ENCODE peak calls at places on chromosomes 16 and 17, in eight cellular contexts. F, I, N, G, W, M, X and R are unnamed samples.

GRCh38 chr17:41338961-41339485 is 11.6 kb downstream of the KRT33A start:
- DNase-seq in F (no peak), I (no peak), N (no peak), G (no peak), W (no peak), M (no peak), X (no peak), R (no peak)

GRCh38 chr17:78844301-78845005 is 3.8 kb upstream of the USP36 start:
- DNase-seq in F (no peak), I (no peak), N (no peak), G (no peak), W (no peak), M (no peak), X (no peak), R (no peak)

GRCh38 chr17:6913608-6914443 is 82.0 kb upstream of the ALOX12 start:
- DNase-seq in F (peak), I (peak), N (peak), G (peak), W (peak), M (peak), X (peak), R (peak)

GRCh38 chr17:5282639-5283217 is 644 bp downstream of the RABEP1 start:
- DNase-seq in F (no peak), I (no peak), N (no peak), G (no peak), W (no peak), M (peak), X (peak), R (no peak)

GRCh38 chr17:68053237-68054030 is 17.9 kb downstream of the KPNA2 start:
- DNase-seq in F (no peak), I (no peak), N (no peak), G (no peak), W (peak), M (no peak), X (no peak), R (no peak)

GRCh38 chr17:77465358-77466041 is 324.7 kb downstream of the SEC14L1 start:
- DNase-seq in F (no peak), I (no peak), N (no peak), G (no peak), W (peak), M (no peak), X (peak), R (peak)

GRCh38 chr16:16075463-16076399 is 126.3 kb downstream of the ABCC1 start:
- DNase-seq in F (no peak), I (no peak), N (no peak), G (peak), W (peak), M (peak), X (peak), R (peak)

GRCh38 chr16:78799429-78799828 is 700.0 kb downstream of the WWOX start:
- DNase-seq in F (no peak), I (no peak), N (no peak), G (no peak), W (peak), M (no peak), X (no peak), R (no peak)

GRCh38 chr16:10206865-10207264 is 24.6 kb upstream of the GRIN2A start:
- DNase-seq in F (no peak), I (no peak), N (no peak), G (no peak), W (no peak), M (no peak), X (no peak), R (no peak)

GRCh38 chr16:46853713-46854443 is 22.9 kb upstream of the C16orf87 start:
- DNase-seq in F (peak), I (peak), N (peak), G (peak), W (peak), M (peak), X (peak), R (peak)

GRCh38 chr17:79951361-79952264 is 84.1 kb downstream of the TBC1D16 start:
- DNase-seq in F (no peak), I (peak), N (peak), G (no peak), W (peak), M (peak), X (no peak), R (peak)

GRCh38 chr17:8789743-8790142 is 9.4 kb downstream of the MFSD6L start:
- DNase-seq in F (no peak), I (no peak), N (no peak), G (no peak), W (no peak), M (no peak), X (no peak), R (no peak)

GRCh38 chr16:2586241-2586640 is 48.4 kb downstream of the PDPK1 start:
- DNase-seq in F (no peak), I (peak), N (no peak), G (no peak), W (no peak), M (peak), X (no peak), R (no peak)

GRCh38 chr16:71929048-71929447 is 33.7 kb downstream of the IST1 start:
- DNase-seq in F (no peak), I (no peak), N (no peak), G (no peak), W (peak), M (no peak), X (peak), R (no peak)

GRCh38 chr17:82753201-82753464 is 1.3 kb downstream of the TBCD start:
- DNase-seq in F (no peak), I (no peak), N (no peak), G (no peak), W (no peak), M (no peak), X (no peak), R (no peak)

GRCh38 chr17:20189322-20189721 is 180.2 kb downstream of the SPECC1 start:
- DNase-seq in F (no peak), I (no peak), N (no peak), G (no peak), W (no peak), M (no peak), X (no peak), R (no peak)

GRCh38 chr17:75572713-75573539 is 14.7 kb upstream of the MYO15B start:
- DNase-seq in F (no peak), I (no peak), N (no peak), G (no peak), W (peak), M (no peak), X (no peak), R (no peak)
- TF ChIP-seq EP300 in F (no peak), I (no peak), N (no peak), G (no peak), W (no peak), M (no peak), X (no peak), R (no peak)

GRCh38 chr17:47851764-47852112 is 775 bp upstream of the SP6 start:
- DNase-seq in F (no peak), I (no peak), N (no peak), G (no peak), W (no peak), M (no peak), X (no peak), R (no peak)
- H3K4me3 ChIP-seq in F (no peak), I (no peak), N (no peak), G (no peak), W (no peak), M (no peak), X (no peak), R (no peak)

DNA sequence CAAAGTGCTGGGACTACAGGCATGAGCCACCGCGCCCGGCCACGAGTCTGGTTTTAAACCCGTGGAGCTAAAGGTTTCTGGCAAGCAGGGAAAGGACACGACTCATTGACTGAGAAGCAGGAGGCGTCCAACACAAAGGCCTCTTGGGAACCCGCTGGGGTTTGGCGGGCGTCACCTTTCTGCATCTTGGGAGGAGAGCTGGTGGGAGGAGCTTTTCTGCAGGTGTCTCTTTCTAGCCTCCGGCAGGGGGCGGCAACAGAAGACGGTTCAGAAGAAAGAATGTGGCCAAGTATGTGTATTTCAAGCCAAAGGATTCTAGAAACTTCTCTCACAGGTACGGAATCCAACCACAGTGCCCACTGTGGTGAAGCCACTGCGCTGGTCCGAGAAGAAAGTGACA is 97.4 kb downstream of the MRM3 start:
- DNase-seq in F (peak), I (no peak), N (peak), G (peak), W (peak), M (peak), X (peak), R (peak)
- H3K27ac ChIP-seq in F (no peak), I (no peak), N (no peak), G (peak), W (peak), M (peak), X (peak), R (peak)

GRCh38 chr16:82263456-82264159 is 93.6 kb upstream of the MPHOSPH6 start:
- DNase-seq in F (peak), I (peak), N (peak), G (peak), W (peak), M (no peak), X (peak), R (peak)
- TF ChIP-seq EP300 in F (no peak), I (no peak), N (no peak), G (no peak), W (no peak), M (no peak), X (no peak), R (no peak)

GRCh38 chr17:36946726-36947091 is 2.0 kb upstream of the AATF start:
- DNase-seq in F (no peak), I (no peak), N (no peak), G (no peak), W (no peak), M (no peak), X (no peak), R (no peak)
- H3K4me3 ChIP-seq in F (no peak), I (no peak), N (no peak), G (no peak), W (no peak), M (no peak), X (no peak), R (no peak)

DNA sequence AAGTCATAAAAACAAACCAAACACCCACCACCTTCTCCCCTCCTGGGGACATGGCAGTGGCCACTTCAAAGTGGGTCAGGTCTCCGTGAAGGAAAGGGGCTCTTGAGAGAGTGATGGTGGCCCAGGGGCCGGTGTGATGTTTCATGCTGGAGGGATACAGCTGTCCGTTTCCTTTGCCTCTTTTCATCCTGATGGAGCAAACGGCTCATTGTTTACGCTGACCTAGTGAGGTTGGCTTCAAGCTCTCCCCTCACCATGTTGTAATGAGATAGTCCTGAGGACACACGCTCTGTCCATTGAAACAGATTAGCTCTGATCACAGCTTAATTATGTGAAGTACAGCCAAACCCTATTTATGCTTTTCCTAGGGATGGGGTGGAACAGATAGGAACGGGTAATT is 34.2 kb downstream of the CDH13 start:
- DNase-seq in F (no peak), I (no peak), N (no peak), G (no peak), W (no peak), M (no peak), X (no peak), R (no peak)
- H3K27ac ChIP-seq in F (no peak), I (no peak), N (no peak), G (no peak), W (no peak), M (no peak), X (no peak), R (no peak)

GRCh38 chr17:3755335-3756030 is 31.8 kb downstream of the HASPIN start:
- DNase-seq in F (no peak), I (no peak), N (no peak), G (no peak), W (no peak), M (no peak), X (no peak), R (no peak)
- TF ChIP-seq EP300 in F (no peak), I (no peak), N (no peak), G (no peak), W (no peak), M (no peak), X (no peak), R (no peak)

GRCh38 chr17:31537558-31537957 is 146.1 kb downstream of the RAB11FIP4 start:
- DNase-seq in F (no peak), I (no peak), N (no peak), G (no peak), W (no peak), M (peak), X (peak), R (peak)
- H3K4me3 ChIP-seq in F (no peak), I (no peak), N (no peak), G (no peak), W (no peak), M (no peak), X (no peak), R (no peak)

DNA sequence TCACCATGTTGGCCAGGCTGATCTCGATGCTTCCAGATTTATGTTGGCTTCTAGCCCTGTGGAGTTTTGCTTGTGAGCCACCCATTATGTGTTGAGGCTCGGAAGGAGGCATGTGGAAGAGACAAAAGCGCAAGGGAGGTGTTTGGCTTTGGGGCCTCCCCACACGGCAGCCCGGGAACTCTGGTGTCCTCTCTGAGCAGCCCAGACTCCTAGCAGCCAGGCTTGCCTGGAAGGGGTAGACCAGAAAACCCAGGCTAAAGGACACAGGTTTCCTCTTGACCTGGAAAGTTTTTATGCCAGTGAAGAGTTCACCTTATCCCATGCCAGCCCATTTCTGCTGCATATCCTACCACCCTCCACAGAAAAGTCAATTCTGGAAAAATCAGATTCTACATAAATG is 21.0 kb downstream of the SDR42E2 start:
- DNase-seq in F (no peak), I (no peak), N (no peak), G (no peak), W (no peak), M (no peak), X (no peak), R (no peak)
- H3K27ac ChIP-seq in F (no peak), I (no peak), N (no peak), G (no peak), W (no peak), M (no peak), X (no peak), R (no peak)

GRCh38 chr17:75315541-75316243 is 26.5 kb upstream of the SLC25A19 start:
- DNase-seq in F (no peak), I (no peak), N (no peak), G (no peak), W (no peak), M (no peak), X (no peak), R (no peak)
- TF ChIP-seq EP300 in F (no peak), I (no peak), N (no peak), G (no peak), W (no peak), M (no peak), X (no peak), R (no peak)